ENCODE peak calls at places on chromosomes 6 and 20, in seven cellular contexts. I, W, Z, F, B, J and H are unnamed samples.

GRCh38 chr6:74249658-74250057 is 553.7 kb downstream of the CD109 start:
- DNase-seq in W (no peak), F (no peak), B (no peak), I (peak), J (no peak), Z (no peak), H (no peak)

GRCh38 chr6:116586738-116587137 is 15.4 kb downstream of the RWDD1 start:
- DNase-seq in B (no peak), I (no peak), F (no peak), Z (no peak), J (no peak), W (no peak), H (no peak)

GRCh38 chr6:9890893-9891292 is 524.0 kb downstream of the TFAP2A start:
- DNase-seq in F (no peak), Z (no peak), W (no peak), B (no peak), J (no peak), I (no peak), H (no peak)

GRCh38 chr6:139525415-139525814 is 151.0 kb upstream of the CITED2 start:
- DNase-seq in J (no peak), F (no peak), Z (no peak), I (no peak), B (no peak), W (no peak), H (no peak)

GRCh38 chr6:170049641-170050491 is 241.0 kb downstream of the DLL1 start:
- DNase-seq in F (no peak), W (no peak), I (no peak), J (peak), B (no peak), Z (no peak), H (no peak)

GRCh38 chr6:170137176-170137891 is 153.5 kb downstream of the DLL1 start:
- DNase-seq in W (no peak), B (no peak), J (no peak), F (peak), Z (no peak), I (no peak), H (no peak)

GRCh38 chr6:114304304-114304887 is 38.4 kb downstream of the HS3ST5 start:
- DNase-seq in F (no peak), I (no peak), J (no peak), Z (peak), B (no peak), W (peak), H (peak)

GRCh38 chr6:39209360-39209811 is 19.9 kb downstream of the KCNK5 start:
- DNase-seq in W (no peak), B (no peak), I (no peak), F (no peak), J (no peak), Z (no peak), H (no peak)

GRCh38 chr20:41063442-41063841 is 34.8 kb downstream of the TOP1 start:
- DNase-seq in Z (no peak), F (no peak), I (no peak), J (no peak), W (no peak), B (no peak), H (no peak)

GRCh38 chr6:109295766-109296156 is 86.5 kb downstream of the CD164 start:
- DNase-seq in J (no peak), W (no peak), F (no peak), B (no peak), I (no peak), Z (no peak), H (no peak)

GRCh38 chr20:43971233-43971632 is 56.6 kb downstream of the TOX2 start:
- DNase-seq in J (no peak), B (no peak), W (no peak), F (no peak), I (no peak), Z (no peak), H (no peak)

GRCh38 chr6:157078326-157078725 is 245.0 kb downstream of the TMEM242 start:
- DNase-seq in W (no peak), I (no peak), B (no peak), J (no peak), Z (no peak), F (no peak), H (no peak)
- TF ChIP-seq JUND in W (no peak), I (no peak), B (no peak), J (no peak), Z (no peak), F (no peak), H (no peak)

GRCh38 chr20:9411833-9412232 is 102.6 kb upstream of the LAMP5 start:
- DNase-seq in W (no peak), B (no peak), I (no peak), F (no peak), Z (no peak), J (no peak), H (no peak)

GRCh38 chr20:9408422-9409300 is 105.7 kb upstream of the LAMP5 start:
- DNase-seq in F (no peak), B (no peak), J (no peak), I (no peak), W (no peak), Z (no peak), H (no peak)

GRCh38 chr20:9407805-9408421 is 106.5 kb upstream of the LAMP5 start:
- DNase-seq in B (peak), I (peak), W (peak), Z (peak), J (peak), F (peak), H (peak)

GRCh38 chr20:9409981-9410380 is 104.4 kb upstream of the LAMP5 start:
- DNase-seq in B (no peak), J (no peak), W (no peak), F (no peak), I (no peak), Z (no peak), H (no peak)

DNA sequence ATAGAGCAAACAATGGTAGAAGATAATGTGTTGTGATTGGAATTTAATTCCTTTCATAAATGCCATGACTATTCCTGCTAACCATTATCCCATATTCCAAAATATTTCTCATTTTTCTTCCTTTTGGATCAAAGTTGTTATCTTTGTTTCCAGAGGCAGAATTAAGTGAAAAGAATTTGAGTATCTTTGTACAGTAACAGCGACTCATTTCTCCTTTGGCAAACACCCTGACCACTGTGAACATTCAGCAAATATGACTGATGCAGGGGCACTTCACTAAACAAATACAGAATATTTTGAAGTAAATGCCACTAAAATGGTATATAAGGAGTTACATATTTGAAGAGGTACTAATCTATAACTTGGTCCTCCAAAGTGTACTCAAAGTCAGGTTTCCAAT is 105.0 kb upstream of the LAMP5 start:
- DNase-seq in J (no peak), F (no peak), B (no peak), W (no peak), Z (no peak), I (no peak), H (no peak)
- TF ChIP-seq JUND in J (peak), F (no peak), B (no peak), W (no peak), Z (no peak), I (no peak), H (no peak)

DNA sequence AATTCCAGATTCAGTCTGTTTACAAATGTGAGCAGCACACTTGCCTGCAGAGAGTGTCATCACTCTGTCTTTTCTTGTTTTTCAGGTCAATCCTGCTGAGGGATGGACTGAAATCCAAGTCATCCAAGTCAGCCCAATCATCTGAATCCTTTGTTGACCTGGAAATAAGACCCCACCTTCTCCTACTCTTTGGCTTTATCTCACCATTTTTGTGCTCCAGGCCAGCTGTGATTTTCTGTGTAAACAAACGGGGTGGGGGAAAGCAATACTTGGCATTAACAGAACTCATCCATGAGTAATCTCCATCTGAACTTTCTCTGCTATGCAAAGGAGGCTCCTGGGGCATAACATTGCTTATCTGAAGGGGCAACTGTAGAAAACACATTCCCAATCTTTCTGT is 16.9 kb upstream of the GSTA4 start:
- DNase-seq in W (no peak), B (no peak), J (no peak), Z (no peak), F (no peak), I (no peak), H (peak)
- TF ChIP-seq JUND in W (no peak), B (no peak), J (no peak), Z (no peak), F (no peak), I (no peak), H (no peak)

GRCh38 chr20:10987651-10988383 is 314.0 kb upstream of the JAG1 start:
- DNase-seq in F (no peak), B (no peak), J (no peak), I (no peak), W (no peak), Z (no peak), H (no peak)
- TF ChIP-seq JUND in F (no peak), B (no peak), J (peak), I (no peak), W (no peak), Z (no peak), H (no peak)

DNA sequence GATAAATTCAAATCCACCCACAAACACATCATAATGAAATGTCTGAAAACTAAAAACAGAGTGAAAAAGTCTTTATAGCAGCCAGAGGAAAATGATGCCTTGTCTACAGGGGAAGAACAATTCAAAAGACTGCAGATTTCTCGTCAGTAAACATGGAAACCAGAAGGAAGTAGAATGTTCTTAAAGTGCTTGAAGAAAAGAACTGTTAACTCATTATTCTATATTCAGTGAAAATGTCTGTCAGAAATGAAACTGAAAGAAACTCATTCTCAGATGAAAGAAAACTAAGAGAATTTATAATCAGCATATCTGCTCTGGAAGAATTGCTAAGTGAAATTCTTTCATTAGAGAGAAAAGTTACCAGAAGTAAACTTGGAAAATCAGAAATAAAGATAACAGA is 416.1 kb downstream of the TBC1D32 start:
- DNase-seq in F (no peak), W (no peak), Z (no peak), B (no peak), I (no peak), J (no peak), H (no peak)
- TF ChIP-seq JUND in F (no peak), W (no peak), Z (no peak), B (no peak), I (no peak), J (no peak), H (no peak)

GRCh38 chr20:3047486-3048419 is 1.9 kb downstream of the MRPS26 start:
- DNase-seq in F (no peak), J (no peak), I (no peak), W (no peak), Z (no peak), B (no peak), H (no peak)

GRCh38 chr20:3045042-3045815 is 623 bp upstream of the MRPS26 start:
- DNase-seq in B (peak), J (peak), I (no peak), F (no peak), W (no peak), Z (no peak), H (peak)

GRCh38 chr20:3045816-3046676 is at the start of gene MRPS26:
- DNase-seq in J (peak), Z (peak), I (no peak), W (peak), F (peak), B (peak), H (peak)

GRCh38 chr20:3044336-3044965 is 1.0 kb downstream of the GNRH2 start:
- DNase-seq in F (no peak), B (no peak), J (no peak), I (no peak), W (no peak), Z (no peak), H (no peak)

DNA sequence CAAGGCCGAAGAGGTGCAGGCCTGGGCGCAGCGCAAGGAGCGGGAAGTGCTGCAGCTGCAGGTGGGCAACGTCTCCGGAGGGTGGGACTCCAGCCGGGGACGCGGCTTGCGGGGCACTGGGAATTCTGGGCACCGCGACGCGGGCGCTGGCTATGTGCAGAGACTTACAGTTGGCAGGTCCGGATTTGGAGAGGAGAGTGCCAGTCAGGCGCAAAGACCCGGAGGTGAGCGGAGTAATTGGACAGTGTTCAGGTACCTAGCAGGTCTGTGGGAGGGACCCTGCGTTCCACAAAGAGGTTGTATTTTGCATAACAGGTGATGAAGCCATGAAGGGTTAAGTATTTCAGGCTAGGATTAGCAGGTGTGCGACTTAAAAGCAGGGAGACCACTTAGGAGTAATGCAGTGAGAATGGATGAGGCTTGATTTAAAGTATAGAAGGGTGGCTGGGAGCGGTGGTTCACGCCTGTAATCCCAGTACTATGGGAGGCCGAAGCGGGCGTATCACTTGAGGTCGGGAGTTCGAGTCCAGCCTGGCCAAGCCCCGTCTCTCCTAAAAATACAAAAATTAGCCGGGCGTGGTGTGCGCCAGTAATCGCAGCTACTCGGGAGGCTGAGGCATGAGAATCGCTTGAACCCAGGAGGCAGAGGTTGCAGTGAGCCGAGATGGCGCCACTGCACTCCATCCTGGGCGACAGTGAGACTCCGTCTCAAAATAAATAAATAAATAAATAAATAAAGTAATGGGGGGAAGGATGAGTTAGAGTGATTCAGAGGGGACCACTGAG is 1.0 kb downstream of the MRPS26 start:
- DNase-seq in I (no peak), B (peak), F (peak), W (peak), J (no peak), Z (peak), H (peak)
- TF ChIP-seq JUND in I (no peak), B (no peak), F (no peak), W (no peak), J (no peak), Z (no peak), H (no peak)

DNA sequence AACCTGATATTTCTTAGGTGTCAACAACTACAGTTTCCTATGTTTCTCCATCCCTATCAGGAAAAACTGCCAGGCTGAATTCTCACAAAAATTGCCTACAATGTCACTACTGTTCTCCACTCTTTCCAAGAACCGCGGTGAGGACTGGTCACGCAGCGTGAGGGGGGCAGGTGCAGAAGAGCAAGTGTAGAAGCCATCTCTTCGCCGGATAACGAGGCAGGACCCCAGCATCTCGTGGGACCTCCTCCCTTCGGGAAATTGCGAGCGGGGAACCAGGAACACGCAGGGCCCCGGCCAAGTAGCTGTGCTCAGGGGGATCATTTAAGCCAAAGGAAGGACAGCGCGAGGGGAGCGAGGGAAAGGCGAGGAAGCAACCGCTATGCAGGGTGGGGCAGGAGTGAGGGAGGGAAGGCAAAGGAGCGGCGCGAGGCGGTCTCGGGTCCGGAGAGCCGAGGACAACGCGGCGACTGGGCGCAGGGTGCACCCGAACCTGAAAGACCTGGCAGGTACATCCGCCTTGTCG is 593 bp downstream of the APMAP start:
- DNase-seq in F (no peak), W (no peak), I (no peak), B (peak), Z (no peak), J (peak), H (no peak)
- TF ChIP-seq JUND in F (no peak), W (no peak), I (no peak), B (no peak), Z (no peak), J (no peak), H (no peak)

GRCh38 chr6:92109256-92109655 is 1310.1 kb downstream of the EPHA7 start:
- DNase-seq in W (no peak), J (no peak), B (no peak), F (no peak), Z (no peak), I (no peak), H (no peak)

GRCh38 chr6:92110390-92110789 is 1309.0 kb downstream of the EPHA7 start:
- DNase-seq in W (no peak), B (no peak), F (no peak), I (no peak), Z (no peak), J (no peak), H (no peak)

GRCh38 chr6:92114091-92114490 is 1305.3 kb downstream of the EPHA7 start:
- DNase-seq in J (no peak), I (no peak), Z (no peak), B (no peak), W (no peak), F (no peak), H (no peak)

DNA sequence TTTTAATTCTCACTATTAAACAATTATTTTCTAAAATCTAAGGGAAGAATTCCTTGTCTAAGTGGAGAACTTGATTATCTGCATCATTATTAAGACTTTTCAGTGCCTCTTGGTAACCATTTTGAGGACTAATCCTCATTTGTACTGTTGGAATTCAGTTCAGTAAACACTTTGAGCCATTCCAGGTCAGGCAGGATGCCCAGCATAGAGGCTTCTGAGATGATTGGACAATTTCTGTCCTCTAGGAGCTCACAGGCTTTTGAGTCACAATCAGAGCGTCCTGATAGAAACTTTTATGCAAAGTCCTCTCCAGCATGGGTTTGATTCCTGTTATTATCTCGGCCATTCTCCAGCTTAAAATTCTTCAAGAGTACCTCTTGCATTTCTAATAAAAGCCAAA is 1304.6 kb downstream of the EPHA7 start:
- DNase-seq in J (no peak), Z (no peak), F (no peak), B (no peak), W (no peak), I (no peak), H (no peak)
- TF ChIP-seq JUND in J (no peak), Z (no peak), F (no peak), B (no peak), W (no peak), I (no peak), H (no peak)